ENCODE peak calls at places on chromosomes 4 and X, in ten cellular contexts. One of them, this sample, is unnamed.

GRCh38 chr4:106694232-106694631 is 325.7 kb upstream of the GIMD1 start:
- DNase-seq in T follicular helper cell: no peak
- DNase-seq in NCI-H1092: no peak
- DNase-seq in OCI-M1: peak
- DNase-seq in PC-9: no peak
- DNase-seq in CD8-positive, alpha-beta T cell: no peak
- DNase-seq in pulmonary artery endothelial cell: no peak
- DNase-seq in NCI-H187: no peak
- DNase-seq in neural progenitor cell: no peak
- DNase-seq in bronchial epithelial cell: peak
- DNase-seq in this sample: no peak

GRCh38 chr4:131584587-131584986 is 1564.5 kb upstream of the PCDH10 start:
- DNase-seq in T follicular helper cell: no peak
- DNase-seq in NCI-H1092: no peak
- DNase-seq in OCI-M1: no peak
- DNase-seq in PC-9: no peak
- DNase-seq in CD8-positive, alpha-beta T cell: no peak
- DNase-seq in pulmonary artery endothelial cell: no peak
- DNase-seq in NCI-H187: no peak
- DNase-seq in neural progenitor cell: no peak
- DNase-seq in bronchial epithelial cell: peak
- DNase-seq in this sample: no peak

GRCh38 chr4:136637071-136637777 is 895.1 kb downstream of the PCDH18 start:
- DNase-seq in T follicular helper cell: no peak
- DNase-seq in NCI-H1092: no peak
- DNase-seq in OCI-M1: peak
- DNase-seq in PC-9: no peak
- DNase-seq in CD8-positive, alpha-beta T cell: no peak
- DNase-seq in pulmonary artery endothelial cell: no peak
- DNase-seq in NCI-H187: no peak
- DNase-seq in neural progenitor cell: peak
- DNase-seq in bronchial epithelial cell: no peak
- DNase-seq in this sample: no peak

GRCh38 chr4:108405586-108405985 is 214.8 kb upstream of the RPL34 start:
- DNase-seq in T follicular helper cell: no peak
- DNase-seq in NCI-H1092: no peak
- DNase-seq in OCI-M1: no peak
- DNase-seq in PC-9: no peak
- DNase-seq in CD8-positive, alpha-beta T cell: no peak
- DNase-seq in pulmonary artery endothelial cell: no peak
- DNase-seq in NCI-H187: no peak
- DNase-seq in neural progenitor cell: no peak
- DNase-seq in bronchial epithelial cell: no peak
- DNase-seq in this sample: no peak

GRCh38 chrX:28586291-28586690 is 955 bp upstream of the IL1RAPL1 start:
- DNase-seq in T follicular helper cell: no peak
- DNase-seq in NCI-H1092: no peak
- DNase-seq in OCI-M1: no peak
- DNase-seq in PC-9: peak
- DNase-seq in CD8-positive, alpha-beta T cell: no peak
- DNase-seq in pulmonary artery endothelial cell: no peak
- DNase-seq in NCI-H187: no peak
- DNase-seq in neural progenitor cell: peak
- DNase-seq in bronchial epithelial cell: no peak
- DNase-seq in this sample: no peak

GRCh38 chrX:133373366-133374079 is 41.8 kb downstream of the GPC4 start:
- DNase-seq in T follicular helper cell: no peak
- DNase-seq in NCI-H1092: no peak
- DNase-seq in OCI-M1: no peak
- DNase-seq in PC-9: no peak
- DNase-seq in CD8-positive, alpha-beta T cell: no peak
- DNase-seq in pulmonary artery endothelial cell: no peak
- DNase-seq in NCI-H187: no peak
- DNase-seq in neural progenitor cell: no peak
- DNase-seq in bronchial epithelial cell: no peak
- DNase-seq in this sample: no peak

GRCh38 chrX:45200741-45201234 is at the start of gene DIPK2B:
- DNase-seq in T follicular helper cell: no peak
- DNase-seq in NCI-H1092: no peak
- DNase-seq in OCI-M1: no peak
- DNase-seq in PC-9: no peak
- DNase-seq in CD8-positive, alpha-beta T cell: no peak
- DNase-seq in pulmonary artery endothelial cell: no peak
- DNase-seq in NCI-H187: no peak
- DNase-seq in neural progenitor cell: no peak
- DNase-seq in bronchial epithelial cell: no peak
- DNase-seq in this sample: no peak

GRCh38 chr4:94489075-94489474 is 37.3 kb downstream of the PDLIM5 start:
- DNase-seq in T follicular helper cell: no peak
- DNase-seq in NCI-H1092: no peak
- DNase-seq in OCI-M1: no peak
- DNase-seq in PC-9: no peak
- DNase-seq in CD8-positive, alpha-beta T cell: no peak
- DNase-seq in pulmonary artery endothelial cell: no peak
- DNase-seq in NCI-H187: no peak
- DNase-seq in neural progenitor cell: no peak
- DNase-seq in bronchial epithelial cell: peak
- DNase-seq in this sample: no peak

GRCh38 chr4:158826882-158827281 is 58.1 kb downstream of the FNIP2 start:
- DNase-seq in T follicular helper cell: no peak
- DNase-seq in NCI-H1092: no peak
- DNase-seq in OCI-M1: no peak
- DNase-seq in PC-9: peak
- DNase-seq in CD8-positive, alpha-beta T cell: no peak
- DNase-seq in pulmonary artery endothelial cell: peak
- DNase-seq in NCI-H187: no peak
- DNase-seq in neural progenitor cell: no peak
- DNase-seq in bronchial epithelial cell: peak
- DNase-seq in this sample: no peak

GRCh38 chr4:56653461-56654237 is 27.4 kb downstream of the HOPX start:
- DNase-seq in T follicular helper cell: no peak
- DNase-seq in NCI-H1092: no peak
- DNase-seq in OCI-M1: no peak
- DNase-seq in PC-9: no peak
- DNase-seq in CD8-positive, alpha-beta T cell: peak
- DNase-seq in pulmonary artery endothelial cell: no peak
- DNase-seq in NCI-H187: no peak
- DNase-seq in neural progenitor cell: no peak
- DNase-seq in bronchial epithelial cell: no peak
- DNase-seq in this sample: no peak

GRCh38 chr4:41137879-41138278 is 76.5 kb downstream of the APBB2 start:
- DNase-seq in T follicular helper cell: no peak
- DNase-seq in NCI-H1092: no peak
- DNase-seq in OCI-M1: no peak
- DNase-seq in PC-9: no peak
- DNase-seq in CD8-positive, alpha-beta T cell: no peak
- DNase-seq in pulmonary artery endothelial cell: no peak
- DNase-seq in NCI-H187: no peak
- DNase-seq in neural progenitor cell: no peak
- DNase-seq in bronchial epithelial cell: no peak
- DNase-seq in this sample: no peak

GRCh38 chr4:681736-682451 is 7.1 kb downstream of the SLC49A3 start:
- DNase-seq in T follicular helper cell: no peak
- DNase-seq in NCI-H1092: no peak
- DNase-seq in OCI-M1: peak
- DNase-seq in PC-9: no peak
- DNase-seq in CD8-positive, alpha-beta T cell: no peak
- DNase-seq in pulmonary artery endothelial cell: no peak
- DNase-seq in NCI-H187: peak
- DNase-seq in neural progenitor cell: peak
- DNase-seq in bronchial epithelial cell: no peak
- DNase-seq in this sample: no peak

GRCh38 chrX:151402719-151403390 is 5.8 kb downstream of the VMA21 start:
- DNase-seq in T follicular helper cell: no peak
- DNase-seq in NCI-H1092: peak
- DNase-seq in OCI-M1: no peak
- DNase-seq in PC-9: no peak
- DNase-seq in CD8-positive, alpha-beta T cell: no peak
- DNase-seq in pulmonary artery endothelial cell: no peak
- DNase-seq in NCI-H187: no peak
- DNase-seq in neural progenitor cell: no peak
- DNase-seq in bronchial epithelial cell: no peak
- DNase-seq in this sample: no peak

GRCh38 chrX:148416142-148416541 is 84.3 kb upstream of the AFF2 start:
- DNase-seq in T follicular helper cell: no peak
- DNase-seq in NCI-H1092: no peak
- DNase-seq in OCI-M1: no peak
- DNase-seq in PC-9: no peak
- DNase-seq in CD8-positive, alpha-beta T cell: no peak
- DNase-seq in pulmonary artery endothelial cell: no peak
- DNase-seq in NCI-H187: no peak
- DNase-seq in neural progenitor cell: no peak
- DNase-seq in bronchial epithelial cell: peak
- DNase-seq in this sample: no peak

GRCh38 chrX:102599084-102599949 is at the start of gene ARMCX5:
- DNase-seq in T follicular helper cell: peak
- DNase-seq in NCI-H1092: peak
- DNase-seq in OCI-M1: peak
- DNase-seq in PC-9: peak
- DNase-seq in CD8-positive, alpha-beta T cell: peak
- DNase-seq in pulmonary artery endothelial cell: peak
- DNase-seq in NCI-H187: peak
- DNase-seq in neural progenitor cell: peak
- DNase-seq in bronchial epithelial cell: peak
- DNase-seq in this sample: peak

GRCh38 chrX:1249101-1249887 is 19.3 kb upstream of the CSF2RA start:
- DNase-seq in T follicular helper cell: no peak
- DNase-seq in NCI-H1092: no peak
- DNase-seq in OCI-M1: no peak
- DNase-seq in PC-9: peak
- DNase-seq in CD8-positive, alpha-beta T cell: peak
- DNase-seq in pulmonary artery endothelial cell: no peak
- DNase-seq in NCI-H187: no peak
- DNase-seq in neural progenitor cell: peak
- DNase-seq in bronchial epithelial cell: peak
- DNase-seq in this sample: peak

GRCh38 chrX:2789569-2789968 is 37.7 kb downstream of the XG start:
- DNase-seq in T follicular helper cell: no peak
- DNase-seq in NCI-H1092: no peak
- DNase-seq in OCI-M1: no peak
- DNase-seq in PC-9: no peak
- DNase-seq in CD8-positive, alpha-beta T cell: no peak
- DNase-seq in pulmonary artery endothelial cell: no peak
- DNase-seq in NCI-H187: no peak
- DNase-seq in neural progenitor cell: no peak
- DNase-seq in bronchial epithelial cell: no peak
- DNase-seq in this sample: no peak

GRCh38 chr4:84582302-84582987 is 482 bp upstream of the CDS1 start:
- DNase-seq in T follicular helper cell: peak
- DNase-seq in NCI-H1092: peak
- DNase-seq in OCI-M1: peak
- DNase-seq in PC-9: peak
- DNase-seq in CD8-positive, alpha-beta T cell: peak
- DNase-seq in pulmonary artery endothelial cell: no peak
- DNase-seq in NCI-H187: peak
- DNase-seq in neural progenitor cell: peak
- DNase-seq in bronchial epithelial cell: peak
- DNase-seq in this sample: peak

GRCh38 chr4:126411047-126411446 is 1096.3 kb downstream of the FAT4 start:
- DNase-seq in T follicular helper cell: no peak
- DNase-seq in NCI-H1092: no peak
- DNase-seq in OCI-M1: no peak
- DNase-seq in PC-9: no peak
- DNase-seq in CD8-positive, alpha-beta T cell: no peak
- DNase-seq in pulmonary artery endothelial cell: no peak
- DNase-seq in NCI-H187: no peak
- DNase-seq in neural progenitor cell: no peak
- DNase-seq in bronchial epithelial cell: no peak
- DNase-seq in this sample: no peak

GRCh38 chr4:182924497-182924896 is 7.3 kb upstream of the DCTD start:
- DNase-seq in T follicular helper cell: no peak
- DNase-seq in NCI-H1092: no peak
- DNase-seq in OCI-M1: no peak
- DNase-seq in PC-9: no peak
- DNase-seq in CD8-positive, alpha-beta T cell: no peak
- DNase-seq in pulmonary artery endothelial cell: no peak
- DNase-seq in NCI-H187: no peak
- DNase-seq in neural progenitor cell: no peak
- DNase-seq in bronchial epithelial cell: no peak
- DNase-seq in this sample: no peak

GRCh38 chr4:107691378-107691777 is 28.7 kb downstream of the PAPSS1 start:
- DNase-seq in T follicular helper cell: no peak
- DNase-seq in NCI-H1092: peak
- DNase-seq in OCI-M1: no peak
- DNase-seq in PC-9: no peak
- DNase-seq in CD8-positive, alpha-beta T cell: no peak
- DNase-seq in pulmonary artery endothelial cell: no peak
- DNase-seq in NCI-H187: no peak
- DNase-seq in neural progenitor cell: no peak
- DNase-seq in bronchial epithelial cell: no peak
- DNase-seq in this sample: no peak

GRCh38 chr4:99117876-99118693 is 26.0 kb downstream of the ADH4 start:
- DNase-seq in T follicular helper cell: no peak
- DNase-seq in NCI-H1092: no peak
- DNase-seq in OCI-M1: peak
- DNase-seq in PC-9: no peak
- DNase-seq in CD8-positive, alpha-beta T cell: no peak
- DNase-seq in pulmonary artery endothelial cell: no peak
- DNase-seq in NCI-H187: no peak
- DNase-seq in neural progenitor cell: no peak
- DNase-seq in bronchial epithelial cell: peak
- DNase-seq in this sample: peak

GRCh38 chr4:15482842-15483241 is 13.2 kb downstream of the CC2D2A start:
- DNase-seq in T follicular helper cell: no peak
- DNase-seq in NCI-H1092: no peak
- DNase-seq in OCI-M1: peak
- DNase-seq in PC-9: no peak
- DNase-seq in CD8-positive, alpha-beta T cell: no peak
- DNase-seq in pulmonary artery endothelial cell: no peak
- DNase-seq in NCI-H187: no peak
- DNase-seq in neural progenitor cell: no peak
- DNase-seq in bronchial epithelial cell: no peak
- DNase-seq in this sample: no peak

GRCh38 chr4:163810757-163811156 is 316.3 kb downstream of the TMA16 start:
- DNase-seq in T follicular helper cell: no peak
- DNase-seq in NCI-H1092: no peak
- DNase-seq in OCI-M1: no peak
- DNase-seq in PC-9: no peak
- DNase-seq in CD8-positive, alpha-beta T cell: no peak
- DNase-seq in pulmonary artery endothelial cell: no peak
- DNase-seq in NCI-H187: no peak
- DNase-seq in neural progenitor cell: no peak
- DNase-seq in bronchial epithelial cell: peak
- DNase-seq in this sample: no peak

GRCh38 chrX:104288269-104288668 is 33.5 kb upstream of the ESX1 start:
- DNase-seq in T follicular helper cell: no peak
- DNase-seq in NCI-H1092: no peak
- DNase-seq in OCI-M1: no peak
- DNase-seq in PC-9: no peak
- DNase-seq in CD8-positive, alpha-beta T cell: no peak
- DNase-seq in pulmonary artery endothelial cell: no peak
- DNase-seq in NCI-H187: no peak
- DNase-seq in neural progenitor cell: no peak
- DNase-seq in bronchial epithelial cell: no peak
- DNase-seq in this sample: no peak

GRCh38 chr4:185122681-185123345 is 20.3 kb upstream of the SLC25A4 start:
- DNase-seq in T follicular helper cell: no peak
- DNase-seq in NCI-H1092: no peak
- DNase-seq in OCI-M1: peak
- DNase-seq in PC-9: no peak
- DNase-seq in CD8-positive, alpha-beta T cell: no peak
- DNase-seq in pulmonary artery endothelial cell: no peak
- DNase-seq in NCI-H187: no peak
- DNase-seq in neural progenitor cell: no peak
- DNase-seq in bronchial epithelial cell: no peak
- DNase-seq in this sample: peak

GRCh38 chrX:106726485-106727437 is at the start of gene RNF128:
- DNase-seq in T follicular helper cell: peak
- DNase-seq in NCI-H1092: peak
- DNase-seq in OCI-M1: no peak
- DNase-seq in PC-9: peak
- DNase-seq in CD8-positive, alpha-beta T cell: no peak
- DNase-seq in pulmonary artery endothelial cell: no peak
- DNase-seq in NCI-H187: no peak
- DNase-seq in neural progenitor cell: peak
- DNase-seq in bronchial epithelial cell: peak
- DNase-seq in this sample: peak

GRCh38 chr4:32752962-32753361 is 2032.8 kb downstream of the PCDH7 start:
- DNase-seq in T follicular helper cell: no peak
- DNase-seq in NCI-H1092: no peak
- DNase-seq in OCI-M1: no peak
- DNase-seq in PC-9: no peak
- DNase-seq in CD8-positive, alpha-beta T cell: no peak
- DNase-seq in pulmonary artery endothelial cell: no peak
- DNase-seq in NCI-H187: no peak
- DNase-seq in neural progenitor cell: no peak
- DNase-seq in bronchial epithelial cell: no peak
- DNase-seq in this sample: no peak